ENCODE peak calls at places on chromosomes 1 and 21, in five cellular contexts. Q is NCI-H345; B is stimulated activated CD8-positive, alpha-beta memory T cell treated with anti-CD3 and anti-CD28 coated beads, Interleukin-2, amount 100 ng/mL, for 1 hour; L is left cardiac atrium; U is Right ventricle myocardium inferior. E is an unnamed sample.

GRCh38 chr21:33028759-33029511 is 3.2 kb downstream of the OLIG2 start:
- DNase-seq in Q (no peak), U (peak; percentile 81), B (no peak), L (no peak), E (no peak)

GRCh38 chr1:111227875-111228747 is 598 bp downstream of the CHI3L2 start:
- DNase-seq in Q (no peak), L (peak; percentile 27), B (no peak), U (no peak), E (peak; percentile 78)

GRCh38 chr1:202615501-202616354 is 94.5 kb downstream of the SYT2 start:
- DNase-seq in Q (no peak), L (no peak), U (no peak), B (no peak), E (peak; percentile 84)

GRCh38 chr1:201319631-201320030 is 36.3 kb downstream of the PKP1 start:
- DNase-seq in Q (no peak), U (peak; percentile 11), B (no peak), L (no peak), E (no peak)

GRCh38 chr1:147496044-147496443 is 45.3 kb upstream of the BCL9 start:
- DNase-seq in Q (no peak), U (no peak), L (no peak), B (no peak), E (no peak)

GRCh38 chr1:168365719-168366474 is 85.2 kb downstream of the TBX19 start:
- DNase-seq in B (no peak), L (no peak), Q (no peak), U (no peak), E (no peak)

GRCh38 chr21:45011911-45012660 is 62.3 kb upstream of the ADARB1 start:
- DNase-seq in Q (no peak), U (peak; percentile 20), B (no peak), L (peak; percentile 37), E (peak; percentile 92)

GRCh38 chr21:31449912-31450535 is 106.0 kb upstream of the TIAM1 start:
- DNase-seq in B (no peak), Q (no peak), L (no peak), U (no peak), E (no peak)

GRCh38 chr1:102799496-102799895 is 308.8 kb downstream of the COL11A1 start:
- DNase-seq in L (no peak), Q (no peak), U (no peak), B (no peak), E (no peak)

GRCh38 chr1:97314685-97315084 is 593.1 kb downstream of the PTBP2 start:
- DNase-seq in L (no peak), U (no peak), Q (peak; percentile 4), B (no peak), E (no peak)

GRCh38 chr1:167294528-167294927 is 73.8 kb downstream of the POU2F1 start:
- DNase-seq in Q (no peak), L (no peak), B (no peak), U (no peak), E (no peak)

E was measured in AG10803.